ENCODE peak calls at places on chromosomes 3 and 15, in six cellular contexts. W, A, X, D, Q and S are unnamed samples.

GRCh38 chr3:99789322-99789721 is 28.3 kb upstream of the CMSS1 start:
- DNase-seq in W (no peak), A (peak), X (peak), D (peak), Q (no peak), S (no peak)

GRCh38 chr15:88604972-88605506 is 16.1 kb upstream of the AEN start:
- DNase-seq in W (no peak), A (no peak), X (no peak), D (no peak), Q (no peak), S (no peak)

GRCh38 chr3:122092460-122093165 is 37.5 kb downstream of the CD86 start:
- DNase-seq in W (no peak), A (peak), X (peak), D (peak), Q (no peak), S (no peak)

GRCh38 chr3:129000742-129001100 is 383 bp upstream of the EFCC1 start:
- DNase-seq in W (no peak), A (no peak), X (no peak), D (no peak), Q (no peak), S (no peak)

GRCh38 chr3:100902572-100902971 is 90.6 kb downstream of the ABI3BP start:
- DNase-seq in W (no peak), A (no peak), X (peak), D (no peak), Q (no peak), S (no peak)

GRCh38 chr15:78264304-78265136 is at the start of gene DNAJA4:
- DNase-seq in W (peak), A (peak), X (no peak), D (peak), Q (no peak), S (peak)

GRCh38 chr15:80090879-80091503 is 31.5 kb downstream of the ZFAND6 start:
- DNase-seq in W (no peak), A (no peak), X (no peak), D (no peak), Q (no peak), S (no peak)

GRCh38 chr15:68407886-68408500 is 24.0 kb downstream of the ITGA11 start:
- DNase-seq in W (no peak), A (peak), X (no peak), D (no peak), Q (no peak), S (no peak)

GRCh38 chr15:90829942-90830440 is 38.4 kb upstream of the FURIN start:
- DNase-seq in W (no peak), A (peak), X (no peak), D (peak), Q (no peak), S (peak)

GRCh38 chr3:197599089-197599765 is 43.5 kb upstream of the BDH1 start:
- DNase-seq in W (peak), A (peak), X (peak), D (peak), Q (peak), S (peak)

GRCh38 chr15:56208185-56208584 is 35.5 kb downstream of the RFX7 start:
- DNase-seq in W (no peak), A (no peak), X (no peak), D (no peak), Q (no peak), S (no peak)

GRCh38 chr3:146019508-146019907 is 141.5 kb downstream of the PLOD2 start:
- DNase-seq in W (no peak), A (no peak), X (peak), D (no peak), Q (no peak), S (no peak)

GRCh38 chr15:28986108-28986507 is 100.3 kb downstream of the APBA2 start:
- DNase-seq in W (no peak), A (no peak), X (no peak), D (no peak), Q (no peak), S (no peak)

GRCh38 chr3:160049038-160049437 is 60.4 kb downstream of the IL12A start:
- DNase-seq in W (no peak), A (no peak), X (no peak), D (peak), Q (no peak), S (no peak)

GRCh38 chr15:68821898-68822380 is 1.2 kb upstream of the ANP32A start:
- DNase-seq in W (no peak), A (peak), X (no peak), D (peak), Q (no peak), S (no peak)

GRCh38 chr3:113954091-113954685 is 6.4 kb downstream of the ZDHHC23 start:
- DNase-seq in W (no peak), A (no peak), X (no peak), D (no peak), Q (no peak), S (no peak)

GRCh38 chr3:187020376-187020775 is 90.0 kb downstream of the ST6GAL1 start:
- DNase-seq in W (no peak), A (no peak), X (no peak), D (no peak), Q (no peak), S (no peak)

GRCh38 chr3:151290673-151291072 is 12.3 kb upstream of the P2RY14 start:
- DNase-seq in W (no peak), A (no peak), X (peak), D (no peak), Q (no peak), S (no peak)

GRCh38 chr15:25243800-25244097 is 195.1 kb downstream of the UBE3A start:
- DNase-seq in W (peak), A (peak), X (no peak), D (no peak), Q (no peak), S (no peak)

GRCh38 chr15:39127925-39128617 is 452.8 kb upstream of the THBS1 start:
- DNase-seq in W (no peak), A (no peak), X (peak), D (peak), Q (no peak), S (no peak)

GRCh38 chr3:110925804-110926203 is 145.8 kb upstream of the NECTIN3 start:
- DNase-seq in W (no peak), A (no peak), X (no peak), D (peak), Q (no peak), S (no peak)

GRCh38 chr3:38133209-38133556 is 3.7 kb downstream of the ACAA1 start:
- DNase-seq in W (no peak), A (no peak), X (no peak), D (no peak), Q (no peak), S (no peak)

GRCh38 chr3:172562881-172563835 is 39.9 kb upstream of the TNFSF10 start:
- DNase-seq in W (no peak), A (peak), X (peak), D (peak), Q (no peak), S (no peak)

GRCh38 chr15:70486451-70487379 is 276.6 kb downstream of the UACA start:
- DNase-seq in W (no peak), A (no peak), X (peak), D (peak), Q (peak), S (no peak)

GRCh38 chr3:42266085-42266484 is at the start of gene CCK:
- DNase-seq in W (no peak), A (no peak), X (no peak), D (no peak), Q (no peak), S (no peak)

GRCh38 chr3:168545591-168545990 is 449.9 kb upstream of the GOLIM4 start:
- DNase-seq in W (no peak), A (no peak), X (peak), D (peak), Q (no peak), S (no peak)

GRCh38 chr3:69671082-69671952 is 67.9 kb upstream of the MITF start:
- DNase-seq in W (no peak), A (no peak), X (peak), D (peak), Q (no peak), S (no peak)

GRCh38 chr3:43690400-43691119 is at the start of gene ABHD5:
- DNase-seq in W (peak), A (peak), X (peak), D (peak), Q (peak), S (peak)
- H3K4me3 ChIP-seq in W (peak), A (peak), X (peak), D (peak), Q (peak), S (peak)

GRCh38 chr3:63960048-63960711 is 48.0 kb upstream of the SCAANT1 start:
- DNase-seq in W (no peak), A (peak), X (peak), D (peak), Q (no peak), S (peak)
- TF ChIP-seq POLR2A in W (no peak), A (no peak), X (no peak), D (peak), Q (no peak), S (no peak)

GRCh38 chr3:11638669-11639402 is 4.9 kb downstream of the VGLL4 start:
- DNase-seq in W (no peak), A (no peak), X (no peak), D (no peak), Q (no peak), S (peak)
- H3K4me3 ChIP-seq in W (peak), A (peak), X (no peak), D (no peak), Q (peak), S (peak)

GRCh38 chr3:125214738-125215137 is 2.2 kb upstream of the SLC12A8 start:
- DNase-seq in W (no peak), A (no peak), X (no peak), D (no peak), Q (no peak), S (no peak)

GRCh38 chr3:125211523-125212095 is 939 bp downstream of the SLC12A8 start:
- DNase-seq in W (no peak), A (no peak), X (no peak), D (no peak), Q (no peak), S (no peak)

GRCh38 chr3:125212509-125213372 is at the start of gene SLC12A8:
- DNase-seq in W (no peak), A (no peak), X (no peak), D (peak), Q (no peak), S (no peak)

GRCh38 chr3:125213946-125214542 is 1.5 kb upstream of the SLC12A8 start:
- DNase-seq in W (no peak), A (no peak), X (peak), D (no peak), Q (no peak), S (no peak)

DNA sequence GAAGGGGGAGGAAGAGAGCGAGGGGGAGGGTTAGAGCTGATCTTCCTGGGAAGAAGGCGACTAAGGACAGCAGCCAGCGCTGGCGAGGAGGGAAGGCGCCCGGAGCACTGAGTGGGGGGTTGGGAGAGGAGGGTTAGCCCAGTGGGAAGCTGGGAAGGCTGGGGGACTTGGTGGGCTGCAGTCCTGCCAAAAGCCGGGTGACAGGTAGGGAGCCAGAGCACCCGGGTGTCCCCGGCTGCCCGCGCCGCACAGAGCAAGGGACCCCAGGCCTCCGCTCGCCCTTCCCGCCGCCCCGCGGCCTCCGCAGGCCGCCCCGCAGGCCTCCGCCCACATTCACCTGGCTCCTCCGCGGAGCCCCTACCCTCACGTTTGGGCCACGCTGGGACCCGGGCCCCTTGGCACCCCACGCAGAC is 446 bp downstream of the SLC12A8 start:
- DNase-seq in W (no peak), A (no peak), X (no peak), D (peak), Q (no peak), S (no peak)
- TF ChIP-seq POLR2A in W (no peak), A (no peak), X (no peak), D (peak), Q (no peak), S (no peak)